ENCODE peak calls at places on chromosome 4, in eight cellular contexts. V is GDM1, D is heart left ventricle, Z is SK-MEL-5, G is ELR, T is endothelial cell of umbilical vein, I is cardiac muscle cell, M is cardiac fibroblast. R is an unnamed sample.
A peak's percentile ranks its signal among the peaks of the same experiment; 100 is the strongest.

GRCh38 chr4:71270901-71271300 is 67.9 kb upstream of the SLC4A4 start:
- DNase-seq in T (peak; percentile 4), G (peak; percentile 56), D (no peak), V (peak; percentile 30), I (peak; percentile 62), M (peak; percentile 53), Z (peak; percentile 60), R (no peak)

GRCh38 chr4:111618908-111619307 is 526.3 kb upstream of the FAM241A start:
- DNase-seq in V (no peak), T (peak; percentile 10), Z (no peak), M (peak; percentile 53), I (peak; percentile 51), G (peak; percentile 30), D (no peak), R (no peak)

GRCh38 chr4:125123710-125124109 is 191.0 kb upstream of the FAT4 start:
- DNase-seq in Z (no peak), V (no peak), I (peak; percentile 59), D (no peak), T (no peak), M (no peak), G (no peak), R (no peak)

GRCh38 chr4:123444298-123444731 is 47.7 kb downstream of the SPRY1 start:
- DNase-seq in T (peak; percentile 75), Z (peak; percentile 93), V (peak; percentile 87), I (peak; percentile 93), G (no peak), M (peak; percentile 66), D (peak; percentile 48), R (no peak)

GRCh38 chr4:99033956-99034355 is 38.4 kb downstream of the METAP1 start:
- DNase-seq in D (no peak), T (no peak), Z (no peak), G (no peak), V (no peak), M (no peak), I (peak; percentile 25), R (no peak)

GRCh38 chr4:139083533-139084424 is 68.2 kb downstream of the NOCT start:
- DNase-seq in I (peak; percentile 96), Z (peak; percentile 88), T (peak; percentile 91), V (peak; percentile 90), G (peak; percentile 72), D (peak; percentile 92), M (peak; percentile 90), R (peak; percentile 76)

GRCh38 chr4:82551734-82552133 is 10.1 kb downstream of the TMEM150C start:
- DNase-seq in T (no peak), G (no peak), M (no peak), D (no peak), V (no peak), Z (no peak), I (no peak), R (no peak)

GRCh38 chr4:78945638-78946179 is 6.5 kb upstream of the PAQR3 start:
- DNase-seq in V (no peak), G (peak; percentile 4), T (no peak), M (no peak), D (no peak), I (no peak), Z (no peak), R (no peak)

GRCh38 chr4:138978600-138978999 is 37.0 kb upstream of the NOCT start:
- DNase-seq in T (no peak), I (no peak), V (no peak), D (no peak), G (no peak), Z (no peak), M (no peak), R (no peak)

GRCh38 chr4:8029689-8030088 is 90.0 kb upstream of the AFAP1 start:
- DNase-seq in G (no peak), V (no peak), D (no peak), I (no peak), T (no peak), M (no peak), Z (no peak), R (no peak)

R was measured in stromal cell of bone marrow.